ENCODE peak calls at places on chromosomes 16 and 17, in seven cellular contexts. P is esophagus muscularis mucosa, S is lower lobe of right lung, M is IMR-90, A is colonic mucosa, F is HL-60, J is dorsolateral prefrontal cortex. U is an unnamed sample.

GRCh38 chr17:21199311-21199710 is 14.7 kb downstream of the TMEM11 start:
- DNase-seq in F (no peak), S (no peak), P (no peak), M (no peak), A (no peak), J (no peak), U (no peak)

GRCh38 chr16:70526403-70526802 is 2.8 kb downstream of the SF3B3 start:
- DNase-seq in P (no peak), S (no peak), M (no peak), J (no peak), A (no peak), F (no peak), U (no peak)

GRCh38 chr16:442976-443375 is 17.5 kb downstream of the RAB11FIP3 start:
- DNase-seq in P (no peak), S (no peak), M (no peak), A (no peak), J (no peak), F (no peak), U (no peak)

GRCh38 chr17:15239471-15239870 is 25.7 kb downstream of the PMP22 start:
- DNase-seq in M (no peak), F (no peak), J (no peak), P (no peak), S (no peak), A (no peak), U (no peak)

GRCh38 chr16:728131-728889 is 1.4 kb downstream of the HAGHL start:
- DNase-seq in S (peak; percentile 81), J (no peak), F (peak; percentile 83), M (peak; percentile 78), A (peak; percentile 77), P (no peak), U (peak; percentile 62)

GRCh38 chr16:72427786-72428480 is 256.0 kb upstream of the PMFBP1 start:
- DNase-seq in M (no peak), P (no peak), S (no peak), A (no peak), F (no peak), J (no peak), U (peak; percentile 17)

GRCh38 chr17:6675426-6675825 is 23.9 kb downstream of the C17orf100 start:
- DNase-seq in F (no peak), J (no peak), M (no peak), S (no peak), P (no peak), A (no peak), U (no peak)

GRCh38 chr16:84312783-84313382 is 18.2 kb downstream of the WFDC1 start:
- DNase-seq in A (peak; percentile 83), F (no peak), P (no peak), M (no peak), S (peak; percentile 58), J (no peak), U (no peak)

GRCh38 chr17:31495049-31495885 is 103.8 kb downstream of the RAB11FIP4 start:
- DNase-seq in P (no peak), F (no peak), S (no peak), J (no peak), A (peak; percentile 69), M (no peak), U (no peak)

GRCh38 chr16:65121870-65122723 is at the start of gene CDH11:
- DNase-seq in F (no peak), J (peak; percentile 55), P (peak; percentile 91), M (peak; percentile 82), S (peak; percentile 46), A (peak; percentile 37), U (no peak)

GRCh38 chr16:85948870-85949269 is 49.9 kb downstream of the IRF8 start:
- DNase-seq in S (no peak), A (no peak), J (no peak), P (no peak), M (no peak), F (no peak), U (no peak)

GRCh38 chr17:50593321-50593720 is 32.8 kb downstream of the CACNA1G start:
- DNase-seq in P (no peak), S (peak; percentile 85), A (no peak), J (no peak), F (no peak), M (no peak), U (no peak)

GRCh38 chr16:17414421-17414820 is 56.3 kb downstream of the XYLT1 start:
- DNase-seq in J (no peak), M (no peak), S (no peak), P (no peak), A (no peak), F (no peak), U (no peak)

GRCh38 chr17:1724351-1724868 is at the start of gene WDR81:
- DNase-seq in J (peak; percentile 90), S (peak; percentile 97), F (peak; percentile 73), P (peak; percentile 98), A (peak; percentile 93), M (peak; percentile 79), U (peak; percentile 87)

GRCh38 chr17:78034429-78035091 is 76.1 kb downstream of the TNRC6C start:
- DNase-seq in P (no peak), S (no peak), J (no peak), M (peak; percentile 67), F (no peak), A (no peak), U (no peak)

GRCh38 chr17:78029697-78030096 is 71.2 kb downstream of the TNRC6C start:
- DNase-seq in A (no peak), F (no peak), P (no peak), J (no peak), S (no peak), M (no peak), U (no peak)

GRCh38 chr17:78027121-78027520 is 68.6 kb downstream of the TNRC6C start:
- DNase-seq in M (no peak), P (no peak), F (no peak), A (no peak), S (no peak), J (no peak), U (no peak)

GRCh38 chr17:78031435-78031834 is 72.9 kb downstream of the TNRC6C start:
- DNase-seq in A (no peak), S (no peak), F (no peak), M (no peak), P (peak; percentile 91), J (no peak), U (no peak)

DNA sequence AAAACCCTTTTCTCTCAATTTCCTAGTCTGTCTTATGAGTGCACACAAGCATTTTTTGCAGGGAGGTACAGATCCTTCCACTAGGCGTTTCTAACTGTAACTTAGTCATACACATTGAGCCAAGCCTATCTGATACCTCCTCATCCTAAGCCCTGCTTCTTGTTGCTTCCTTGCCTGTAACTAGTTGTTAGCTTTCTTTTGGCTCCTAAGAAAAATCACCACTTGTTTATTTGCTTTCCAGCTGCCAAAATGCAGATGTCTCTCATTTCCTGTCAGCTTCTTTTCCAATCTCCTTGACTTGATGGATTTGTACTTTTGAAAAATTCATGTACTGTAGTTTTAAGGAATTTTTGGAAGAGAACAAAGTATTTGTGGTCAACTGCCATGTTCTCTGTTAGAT is 73.7 kb downstream of the TNRC6C start:
- DNase-seq in A (no peak), S (no peak), J (no peak), M (peak; percentile 76), P (peak; percentile 31), F (no peak), U (no peak)
- H3K27ac ChIP-seq in A (no peak overlapping the region), S (no peak overlapping the region), J (peak overlapping the region; percentile 39), M (no peak overlapping the region), P (no peak overlapping the region), F (no peak overlapping the region), U (no peak overlapping the region)

DNA sequence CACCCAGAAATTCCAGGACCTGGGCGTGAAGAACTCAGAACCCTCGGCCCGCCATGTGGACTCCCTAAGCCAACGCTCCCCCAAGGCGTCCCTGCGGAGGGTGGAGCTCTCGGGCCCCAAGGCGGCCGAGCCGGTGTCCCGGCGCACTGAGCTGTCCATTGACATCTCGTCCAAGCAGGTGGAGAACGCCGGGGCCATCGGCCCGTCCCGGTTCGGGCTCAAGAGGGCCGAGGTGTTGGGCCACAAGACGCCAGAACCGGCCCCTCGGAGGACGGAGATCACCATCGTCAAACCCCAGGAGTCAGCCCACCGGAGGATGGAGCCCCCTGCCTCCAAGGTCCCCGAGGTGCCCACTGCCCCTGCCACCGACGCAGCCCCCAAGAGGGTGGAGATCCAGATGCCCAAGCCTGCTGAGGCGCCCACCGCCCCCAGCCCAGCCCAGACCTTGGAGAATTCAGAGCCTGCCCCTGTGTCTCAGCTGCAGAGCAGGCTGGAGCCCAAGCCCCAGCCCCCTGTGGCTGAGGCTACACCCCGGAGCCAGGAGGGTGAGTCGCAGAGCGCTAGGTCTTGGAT is 261.5 kb downstream of the SEC14L1 start:
- DNase-seq in J (no peak), S (no peak), F (no peak), A (no peak), P (no peak), M (no peak), U (no peak)
- H3K27ac ChIP-seq in J (no peak overlapping the region), S (no peak overlapping the region), F (no peak overlapping the region), A (no peak overlapping the region), P (peak overlapping the region; percentile 97), M (no peak overlapping the region), U (no peak overlapping the region)

GRCh38 chr16:31111881-31112466 is 3.8 kb downstream of the BCKDK start:
- DNase-seq in F (no peak), A (no peak), S (no peak), M (no peak), P (no peak), J (no peak), U (no peak)

GRCh38 chr16:31112711-31113419 is 4.6 kb upstream of the KAT8 start:
- DNase-seq in A (no peak), P (no peak), M (no peak), J (no peak), F (no peak), S (no peak), U (peak; percentile 6)

GRCh38 chr16:31114468-31114867 is 3.0 kb upstream of the KAT8 start:
- DNase-seq in S (no peak), M (no peak), J (no peak), P (no peak), F (no peak), A (no peak), U (no peak)

GRCh38 chr16:31110106-31111034 is 2.2 kb downstream of the BCKDK start:
- DNase-seq in M (no peak), P (no peak), S (no peak), J (no peak), A (no peak), F (no peak), U (no peak)

GRCh38 chr16:31113420-31114124 is 3.9 kb upstream of the KAT8 start:
- DNase-seq in A (no peak), J (no peak), S (no peak), F (peak; percentile 82), P (no peak), M (no peak), U (no peak)
- H3K27ac ChIP-seq in A (peak overlapping the region; percentile 71), J (peak overlapping the region; percentile 47), S (peak overlapping the region; percentile 57), F (peak overlapping the region; percentile 68), P (peak overlapping the region; percentile 32), M (no peak overlapping the region), U (peak overlapping the region; percentile 56)

GRCh38 chr17:2893422-2893914 is 97.2 kb downstream of the RAP1GAP2 start:
- DNase-seq in S (no peak), F (no peak), P (no peak), A (peak; percentile 79), M (no peak), J (no peak), U (no peak)
- H3K27ac ChIP-seq in S (no peak overlapping the region), F (no peak overlapping the region), P (no peak overlapping the region), A (peak overlapping the region; percentile 76), M (no peak overlapping the region), J (no peak overlapping the region), U (no peak overlapping the region)